ENCODE peak calls at places on chromosome 3, in six cellular contexts. F, O, G, K, Y and E are unnamed samples.

GRCh38 chr3:73255609-73256029 is 194.2 kb downstream of the EBLN2 start:
- DNase-seq in F (no peak), O (peak; percentile 90), G (no peak), K (peak; percentile 77), Y (no peak), E (no peak)

GRCh38 chr3:79515072-79515471 is 252.7 kb downstream of the ROBO1 start:
- DNase-seq in F (no peak), O (peak; percentile 92), G (no peak), K (no peak), Y (no peak), E (no peak)

GRCh38 chr3:114893361-114893760 is 253.7 kb downstream of the ZBTB20 start:
- DNase-seq in F (no peak), O (no peak), G (no peak), K (no peak), Y (no peak), E (no peak)

GRCh38 chr3:97932387-97932801 is 39.8 kb downstream of the RIOX2 start:
- DNase-seq in F (no peak), O (peak; percentile 80), G (no peak), K (peak; percentile 45), Y (no peak), E (no peak)

GRCh38 chr3:190101320-190102117 is 19.2 kb downstream of the P3H2 start:
- DNase-seq in F (no peak), O (peak; percentile 57), G (no peak), K (no peak), Y (no peak), E (no peak)

GRCh38 chr3:180253283-180253682 is 216.5 kb upstream of the PEX5L start:
- DNase-seq in F (no peak), O (no peak), G (no peak), K (no peak), Y (no peak), E (no peak)

GRCh38 chr3:172161959-172162358 is 122.6 kb downstream of the FNDC3B start:
- DNase-seq in F (no peak), O (no peak), G (no peak), K (no peak), Y (no peak), E (no peak)

GRCh38 chr3:141412936-141413354 is 44.6 kb downstream of the ZBTB38 start:
- DNase-seq in F (no peak), O (peak; percentile 82), G (no peak), K (peak; percentile 91), Y (no peak), E (no peak)

GRCh38 chr3:38960953-38961622 is 90.7 kb downstream of the SCN11A start:
- DNase-seq in F (peak; percentile 76), O (peak; percentile 58), G (peak; percentile 11), K (peak; percentile 51), Y (peak; percentile 6), E (peak; percentile 18)

GRCh38 chr3:147408180-147409105 is 722 bp upstream of the ZIC1 start:
- DNase-seq in F (peak; percentile 61), O (no peak), G (no peak), K (no peak), Y (no peak), E (no peak)

GRCh38 chr3:191644291-191644690 is 183.3 kb downstream of the PYDC2 start:
- DNase-seq in F (no peak), O (no peak), G (no peak), K (no peak), Y (no peak), E (no peak)

GRCh38 chr3:187014417-187014864 is 84.1 kb downstream of the ST6GAL1 start:
- DNase-seq in F (no peak), O (peak; percentile 51), G (no peak), K (no peak), Y (peak; percentile 33), E (no peak)

GRCh38 chr3:171242170-171242569 is 215.7 kb upstream of the SLC2A2 start:
- DNase-seq in F (no peak), O (no peak), G (no peak), K (no peak), Y (no peak), E (no peak)

GRCh38 chr3:118828351-118828750 is 206.3 kb downstream of the IGSF11 start:
- DNase-seq in F (no peak), O (no peak), G (no peak), K (no peak), Y (no peak), E (no peak)

GRCh38 chr3:125395091-125395490 is 20.0 kb upstream of the ZNF148 start:
- DNase-seq in F (no peak), O (no peak), G (no peak), K (no peak), Y (no peak), E (no peak)

GRCh38 chr3:177262396-177262795 is 65.1 kb upstream of the TBL1XR1 start:
- DNase-seq in F (peak; percentile 42), O (no peak), G (no peak), K (no peak), Y (no peak), E (no peak)

GRCh38 chr3:121431717-121432517 is 113.9 kb downstream of the POLQ start:
- DNase-seq in F (no peak), O (peak; percentile 56), G (peak; percentile 19), K (no peak), Y (peak; percentile 3), E (peak; percentile 53)

GRCh38 chr3:157542711-157543485 is 39.7 kb upstream of the VEPH1 start:
- DNase-seq in F (peak; percentile 82), O (peak; percentile 78), G (no peak), K (peak; percentile 78), Y (no peak), E (no peak)

GRCh38 chr3:127694467-127695215 is 21.9 kb downstream of the ABTB1 start:
- DNase-seq in F (peak; percentile 75), O (no peak), G (peak; percentile 45), K (peak; percentile 77), Y (no peak), E (no peak)
- TF ChIP-seq CTCF in F (peak; percentile 55), O (peak; percentile 28), G (peak; percentile 47), K (peak; percentile 26), Y (peak; percentile 19), E (no peak)

GRCh38 chr3:167031364-167032049 is 348.6 kb downstream of the ZBBX start:
- DNase-seq in F (no peak), O (no peak), G (no peak), K (no peak), Y (no peak), E (no peak)

GRCh38 chr3:167033866-167034265 is 346.2 kb downstream of the ZBBX start:
- DNase-seq in F (no peak), O (no peak), G (no peak), K (no peak), Y (no peak), E (no peak)

GRCh38 chr3:167030059-167030458 is 350.0 kb downstream of the ZBBX start:
- DNase-seq in F (no peak), O (no peak), G (no peak), K (no peak), Y (no peak), E (no peak)

DNA sequence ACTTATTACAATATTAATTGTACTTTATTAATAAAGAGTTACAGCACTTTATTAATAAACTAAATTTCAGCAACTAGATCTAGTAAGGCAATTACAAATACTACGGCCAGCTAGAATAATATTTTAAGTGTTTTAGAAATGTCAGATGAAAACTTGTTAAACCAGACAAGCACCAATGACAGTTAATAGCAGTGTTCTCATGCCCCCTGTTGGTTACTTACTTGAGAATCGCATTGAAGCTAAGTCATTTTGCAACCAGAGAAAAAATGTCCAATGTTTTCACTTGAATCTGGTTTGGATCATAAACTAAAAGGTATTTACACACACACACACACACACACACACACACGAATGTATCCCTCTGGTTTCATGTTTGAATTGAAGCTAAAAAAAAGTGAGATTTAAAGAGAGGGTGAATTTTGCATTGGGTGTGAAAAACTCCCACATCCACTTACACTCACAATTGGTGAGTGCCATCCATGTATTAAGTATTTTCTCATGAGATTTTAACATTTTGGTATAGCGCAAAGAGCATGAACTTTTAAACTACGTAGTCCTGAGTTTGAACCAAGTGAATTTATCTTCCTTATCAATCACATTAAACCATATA is 347.7 kb downstream of the ZBBX start:
- DNase-seq in F (no peak), O (peak; percentile 70), G (no peak), K (peak; percentile 36), Y (no peak), E (no peak)
- TF ChIP-seq CTCF in F (peak; percentile 73), O (peak; percentile 42), G (no peak), K (no peak), Y (no peak), E (no peak)

DNA sequence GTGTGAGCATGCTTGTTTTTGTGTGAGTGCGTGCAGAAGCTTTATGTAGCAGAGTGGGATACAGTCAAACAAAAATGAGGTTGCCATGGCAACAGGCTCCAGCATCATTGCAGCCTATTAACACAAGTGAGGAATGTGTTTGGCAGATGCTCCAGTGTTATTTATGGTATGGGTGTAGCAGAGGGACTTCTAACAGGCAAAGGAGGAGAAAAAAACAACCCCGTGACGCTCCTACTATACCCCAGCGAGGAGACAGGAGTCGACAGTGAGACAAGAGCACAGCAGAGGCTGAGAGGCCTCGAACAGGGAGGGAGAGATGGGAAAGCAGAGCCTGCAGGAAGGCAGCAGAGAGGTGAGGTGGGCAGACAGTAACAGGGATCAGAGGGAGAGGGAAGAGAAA is 4.9 kb downstream of the ADCY5 start:
- DNase-seq in F (no peak), O (peak; percentile 13), G (no peak), K (no peak), Y (no peak), E (no peak)
- TF ChIP-seq CTCF in F (no peak), O (no peak), G (no peak), K (no peak), Y (no peak), E (no peak)

GRCh38 chr3:27914199-27914598 is 192.1 kb upstream of the EOMES start:
- DNase-seq in F (peak; percentile 52), O (peak; percentile 7), G (no peak), K (no peak), Y (no peak), E (no peak)
- TF ChIP-seq CTCF in F (peak; percentile 59), O (no peak), G (no peak), K (no peak), Y (no peak), E (no peak)

GRCh38 chr3:132253262-132253878 is 63.8 kb upstream of the ACP3 start:
- DNase-seq in F (no peak), O (peak; percentile 86), G (no peak), K (no peak), Y (no peak), E (no peak)
- TF ChIP-seq CTCF in F (peak; percentile 87), O (peak; percentile 92), G (peak; percentile 60), K (peak; percentile 29), Y (peak; percentile 87), E (peak; percentile 37)

GRCh38 chr3:58564054-58564453 is 13.1 kb downstream of the FAM107A start:
- DNase-seq in F (no peak), O (no peak), G (no peak), K (no peak), Y (no peak), E (no peak)

GRCh38 chr3:58563386-58564035 is 13.7 kb downstream of the FAM107A start:
- DNase-seq in F (peak; percentile 16), O (peak; percentile 27), G (no peak), K (no peak), Y (no peak), E (no peak)

GRCh38 chr3:58562498-58562897 is 14.7 kb downstream of the FAM107A start:
- DNase-seq in F (peak; percentile 29), O (no peak), G (no peak), K (no peak), Y (no peak), E (no peak)

GRCh38 chr3:58559586-58559985 is 17.6 kb downstream of the FAM107A start:
- DNase-seq in F (peak; percentile 15), O (no peak), G (no peak), K (no peak), Y (no peak), E (peak; percentile 19)

GRCh38 chr3:58560771-58561311 is 16.4 kb downstream of the FAM107A start:
- DNase-seq in F (peak; percentile 87), O (peak; percentile 95), G (no peak), K (peak; percentile 30), Y (peak; percentile 97), E (no peak)
- TF ChIP-seq CTCF in F (peak; percentile 73), O (peak; percentile 62), G (no peak), K (no peak), Y (peak; percentile 65), E (no peak)